ENCODE peak calls at places on chromosomes 11 and 22, in five cellular contexts. I is kidney tubule cell, R is GM23248, J is SK-N-SH, G is left kidney. O is an unnamed sample.

GRCh38 chr11:1193326-1194230 is 29.3 kb upstream of the MUC5B start:
- DNase-seq in I (no peak), G (no peak), R (no peak), J (peak), O (no peak)

GRCh38 chr22:27480487-27480886 is 321.1 kb downstream of the MN1 start:
- DNase-seq in G (peak), R (no peak), J (no peak), I (no peak), O (peak)

GRCh38 chr11:44203270-44204043 is 106.5 kb downstream of the ALX4 start:
- DNase-seq in J (no peak), G (no peak), R (no peak), I (no peak), O (no peak)

GRCh38 chr11:114167355-114168085 is 108.0 kb downstream of the ZBTB16 start:
- DNase-seq in R (no peak), G (no peak), J (no peak), I (no peak), O (no peak)

GRCh38 chr11:11320820-11321219 is 32.2 kb downstream of the CSNK2A3 start:
- DNase-seq in R (no peak), I (no peak), G (peak), J (no peak), O (no peak)

GRCh38 chr11:250740-251299 is 14.0 kb downstream of the PSMD13 start:
- DNase-seq in G (peak), J (peak), I (peak), R (peak), O (peak)

GRCh38 chr11:69207165-69207889 is 51.6 kb downstream of the SMIM38 start:
- DNase-seq in R (no peak), J (no peak), G (no peak), I (no peak), O (no peak)

GRCh38 chr11:19441752-19442553 is 201.2 kb upstream of the E2F8 start:
- DNase-seq in G (peak), J (peak), R (peak), I (peak), O (no peak)

GRCh38 chr22:30922151-30922611 is 46.4 kb downstream of the MORC2 start:
- DNase-seq in R (peak), G (peak), J (peak), I (peak), O (peak)

GRCh38 chr11:34413263-34413662 is 25.5 kb upstream of the CAT start:
- DNase-seq in G (no peak), J (no peak), I (no peak), R (no peak), O (no peak)

GRCh38 chr11:8105133-8105532 is 24.1 kb downstream of the TUB start:
- DNase-seq in R (no peak), G (no peak), J (no peak), I (no peak), O (no peak)

GRCh38 chr22:27400811-27401210 is 400.7 kb downstream of the MN1 start:
- DNase-seq in G (no peak), I (no peak), J (no peak), R (no peak), O (no peak)

GRCh38 chr22:48890693-48891554 is 936.7 kb downstream of the BRD1 start:
- DNase-seq in I (no peak), R (no peak), J (no peak), G (no peak), O (no peak)

GRCh38 chr11:133425245-133425644 is 107.1 kb downstream of the OPCML start:
- DNase-seq in J (no peak), I (no peak), R (no peak), G (no peak), O (no peak)

GRCh38 chr11:27158763-27159679 is 118.4 kb downstream of the BBOX1 start:
- DNase-seq in G (peak), R (peak), J (peak), I (peak), O (peak)

GRCh38 chr22:47390026-47390970 is 627.8 kb downstream of the TBC1D22A start:
- DNase-seq in R (no peak), G (no peak), I (no peak), J (no peak), O (no peak)

GRCh38 chr22:17910561-17911311 is 113.6 kb downstream of the MICAL3 start:
- DNase-seq in I (peak), R (peak), J (peak), G (peak), O (peak)

GRCh38 chr11:131851951-131852350 is 481.5 kb downstream of the NTM start:
- DNase-seq in G (peak), R (no peak), J (no peak), I (no peak), O (no peak)

GRCh38 chr11:67449116-67449844 is 3.2 kb downstream of the GPR152 start:
- DNase-seq in I (no peak), R (no peak), G (no peak), J (no peak), O (no peak)

GRCh38 chr22:19043111-19044085 is 78.8 kb downstream of the DGCR2 start:
- DNase-seq in J (no peak), R (peak), G (no peak), I (no peak), O (no peak)

GRCh38 chr22:38959574-38959973 is 2.2 kb downstream of the APOBEC3A start:
- DNase-seq in I (no peak), G (no peak), J (no peak), R (no peak), O (no peak)

GRCh38 chr11:85663781-85664560 is 958 bp downstream of the CREBZF start:
- DNase-seq in R (peak), G (peak), I (peak), J (peak), O (peak)

GRCh38 chr22:37316875-37317371 is 34.6 kb downstream of the CYTH4 start:
- DNase-seq in R (peak), J (peak), G (peak), I (peak), O (peak)

GRCh38 chr11:69637956-69638871 is 2.7 kb upstream of the CCND1 start:
- DNase-seq in G (peak), I (peak), J (peak), R (peak), O (peak)

GRCh38 chr11:59158206-59159068 is 13.5 kb upstream of the DTX4 start:
- DNase-seq in R (peak), G (peak), J (peak), I (peak), O (peak)

O was measured in retina.